ENCODE peak calls at places on chromosomes 1 and 21, in four cellular contexts. Y, T, R and Q are unnamed samples.
A peak's percentile ranks its signal among the peaks of the same experiment; 100 is the strongest.

GRCh38 chr1:15911927-15912326 is 64.0 kb downstream of the ZBTB17 start:
- DNase-seq in Y (no peak), T (no peak), R (no peak), Q (no peak)

GRCh38 chr1:177200290-177200689 is 29.5 kb downstream of the BRINP2 start:
- DNase-seq in Y (no peak), T (no peak), R (no peak), Q (no peak)

GRCh38 chr1:92843429-92844352 is 11.9 kb downstream of the RPL5 start:
- DNase-seq in Y (no peak), T (no peak), R (no peak), Q (no peak)

GRCh38 chr1:170664283-170664827 is 424 bp downstream of the PRRX1 start:
- DNase-seq in Y (peak; percentile 38), T (no peak), R (no peak), Q (no peak)

GRCh38 chr1:241608379-241609033 is 31.7 kb downstream of the CHML start:
- DNase-seq in Y (no peak), T (no peak), R (no peak), Q (no peak)

GRCh38 chr1:1889847-1890505 is 911 bp downstream of the GNB1 start:
- DNase-seq in Y (peak; percentile 46), T (peak; percentile 36), R (no peak), Q (no peak)

GRCh38 chr1:76281306-76281705 is 206.8 kb downstream of the ST6GALNAC3 start:
- DNase-seq in Y (no peak), T (no peak), R (peak; percentile 31), Q (no peak)

GRCh38 chr1:178258521-178258920 is 164.6 kb downstream of the RASAL2 start:
- DNase-seq in Y (no peak), T (no peak), R (no peak), Q (no peak)

GRCh38 chr1:154773551-154773950 is 96.5 kb downstream of the KCNN3 start:
- DNase-seq in Y (no peak), T (no peak), R (peak; percentile 60), Q (peak; percentile 52)

GRCh38 chr1:221886311-221887090 is 144.6 kb upstream of the DUSP10 start:
- DNase-seq in Y (peak; percentile 5), T (no peak), R (no peak), Q (no peak)

GRCh38 chr1:59690531-59690930 is 124.2 kb upstream of the HOOK1 start:
- DNase-seq in Y (no peak), T (no peak), R (no peak), Q (no peak)

GRCh38 chr1:66503841-66504470 is 30.0 kb upstream of the SGIP1 start:
- DNase-seq in Y (peak; percentile 7), T (no peak), R (peak; percentile 3), Q (no peak)

GRCh38 chr1:180927348-180927747 is 14.7 kb downstream of the KIAA1614 start:
- DNase-seq in Y (no peak), T (no peak), R (peak; percentile 34), Q (no peak)

GRCh38 chr1:40532844-40533424 is 1.5 kb downstream of the ZNF684 start:
- DNase-seq in Y (peak; percentile 33), T (no peak), R (no peak), Q (no peak)

GRCh38 chr1:222643603-222643936 is 25.7 kb downstream of the MIA3 start:
- DNase-seq in Y (peak; percentile 13), T (no peak), R (no peak), Q (no peak)

GRCh38 chr1:29736582-29737188 is 500.4 kb downstream of the PTPRU start:
- DNase-seq in Y (peak; percentile 3), T (no peak), R (no peak), Q (no peak)

GRCh38 chr1:54564312-54565112 is 16.5 kb downstream of the ACOT11 start:
- DNase-seq in Y (no peak), T (no peak), R (no peak), Q (no peak)

GRCh38 chr1:37727186-37727585 is 34.9 kb downstream of the CDCA8 start:
- DNase-seq in Y (no peak), T (no peak), R (no peak), Q (no peak)

GRCh38 chr1:153866045-153866850 is 56.5 kb downstream of the GATAD2B start:
- DNase-seq in Y (no peak), T (no peak), R (no peak), Q (no peak)

GRCh38 chr1:56322211-56322610 is 257.2 kb downstream of the PLPP3 start:
- DNase-seq in Y (no peak), T (no peak), R (peak; percentile 14), Q (no peak)

GRCh38 chr21:42288962-42289361 is 26.2 kb downstream of the TFF3 start:
- DNase-seq in Y (no peak), T (no peak), R (no peak), Q (no peak)

GRCh38 chr1:164664127-164664526 is 105.1 kb downstream of the PBX1 start:
- DNase-seq in Y (no peak), T (no peak), R (no peak), Q (no peak)

GRCh38 chr21:24375201-24375600 is 1232.1 kb downstream of the MRPL39 start:
- DNase-seq in Y (no peak), T (no peak), R (no peak), Q (no peak)